ENCODE peak calls at places on chromosome 19, in ten cellular contexts. G is fibroblast of lung; K is heart right ventricle; N is CD4-positive, CD25-positive, alpha-beta regulatory T cell; P is HCT116; Z is cardiac muscle cell; B is neural progenitor cell; C is Panc1; H is IMR-90; W is K562. F is an unnamed sample.

GRCh38 chr19:8580710-8581281 is 3.6 kb upstream of the MYO1F start:
- DNase-seq in G (peak; percentile 55), K (peak; percentile 80), N (peak; percentile 85), P (peak; percentile 56), Z (peak; percentile 76), B (peak; percentile 91), C (peak; percentile 53), H (peak; percentile 66), W (peak; percentile 87), F (no peak)

GRCh38 chr19:1467512-1468273 is 11.3 kb downstream of the C19orf25 start:
- DNase-seq in G (no peak), K (peak; percentile 14), N (no peak), P (no peak), Z (no peak), B (peak; percentile 66), C (no peak), H (no peak), W (no peak), F (no peak)

GRCh38 chr19:17333611-17334413 is 843 bp downstream of the ANO8 start:
- DNase-seq in G (peak; percentile 85), K (no peak), N (peak; percentile 63), P (peak; percentile 71), Z (peak; percentile 89), B (peak; percentile 50), C (no peak), H (peak; percentile 80), W (peak; percentile 72), F (no peak)

GRCh38 chr19:29768166-29768565 is 43.6 kb upstream of the CCNE1 start:
- DNase-seq in G (no peak), K (no peak), N (no peak), P (no peak), Z (no peak), B (no peak), C (no peak), H (no peak), W (no peak), F (no peak)

GRCh38 chr19:17579523-17580244 is 24.2 kb downstream of the COLGALT1 start:
- DNase-seq in G (peak; percentile 25), K (peak; percentile 55), N (no peak), P (peak; percentile 90), Z (peak; percentile 67), B (peak; percentile 73), C (peak; percentile 25), H (peak; percentile 26), W (peak; percentile 86), F (peak; percentile 66)

GRCh38 chr19:46821512-46822359 is 28.9 kb downstream of the AP2S1 start:
- DNase-seq in G (no peak), K (peak; percentile 42), N (peak; percentile 49), P (no peak), Z (no peak), B (peak; percentile 16), C (no peak), H (no peak), W (no peak), F (no peak)

GRCh38 chr19:13622727-13623126 is 116.4 kb upstream of the CACNA1A start:
- DNase-seq in G (no peak), K (no peak), N (no peak), P (no peak), Z (no peak), B (peak; percentile 56), C (no peak), H (no peak), W (no peak), F (no peak)

GRCh38 chr19:17089238-17089637 is 13.7 kb downstream of the MYO9B start:
- DNase-seq in G (peak; percentile 84), K (no peak), N (no peak), P (no peak), Z (peak; percentile 46), B (no peak), C (no peak), H (peak; percentile 95), W (no peak), F (no peak)

GRCh38 chr19:33779849-33780248 is 16.8 kb upstream of the KCTD15 start:
- DNase-seq in G (no peak), K (no peak), N (no peak), P (no peak), Z (no peak), B (no peak), C (no peak), H (no peak), W (no peak), F (no peak)

GRCh38 chr19:45621389-45621788 is 17.8 kb downstream of the EML2 start:
- DNase-seq in G (no peak), K (no peak), N (no peak), P (no peak), Z (no peak), B (no peak), C (no peak), H (no peak), W (no peak), F (no peak)

GRCh38 chr19:12867120-12868099 is 13.8 kb downstream of the DNASE2 start:
- DNase-seq in G (peak; percentile 43), K (peak; percentile 55), N (peak; percentile 53), P (no peak), Z (peak; percentile 72), B (peak; percentile 93), C (no peak), H (peak; percentile 43), W (peak; percentile 93), F (no peak)

GRCh38 chr19:35714601-35715354 is 3.0 kb upstream of the KMT2B start:
- DNase-seq in G (no peak), K (no peak), N (peak; percentile 24), P (no peak), Z (no peak), B (peak; percentile 42), C (no peak), H (no peak), W (no peak), F (no peak)

GRCh38 chr19:35715981-35716734 is 1.6 kb upstream of the KMT2B start:
- DNase-seq in G (peak; percentile 45), K (peak; percentile 74), N (peak; percentile 31), P (no peak), Z (no peak), B (peak; percentile 17), C (no peak), H (peak; percentile 30), W (peak; percentile 45), F (no peak)

GRCh38 chr19:35716735-35716984 is 1.1 kb upstream of the KMT2B start:
- DNase-seq in G (no peak), K (no peak), N (no peak), P (no peak), Z (no peak), B (peak; percentile 97), C (no peak), H (no peak), W (no peak), F (no peak)

GRCh38 chr19:35713904-35714440 is 3.8 kb upstream of the KMT2B start:
- DNase-seq in G (no peak), K (no peak), N (peak; percentile 9), P (no peak), Z (no peak), B (no peak), C (no peak), H (no peak), W (no peak), F (no peak)

GRCh38 chr19:35715355-35715809 is 2.4 kb upstream of the KMT2B start:
- DNase-seq in G (no peak), K (no peak), N (no peak), P (no peak), Z (no peak), B (no peak), C (no peak), H (no peak), W (no peak), F (no peak)
- H3K36me3 ChIP-seq in G (peaks cover 7% of the 10 kb centered on the region), K (no peaks in the 10 kb centered on the region), N (peaks cover 5% of the 10 kb centered on the region), P (peaks cover 5% of the 10 kb centered on the region), Z (no peaks in the 10 kb centered on the region), B (no peaks in the 10 kb centered on the region), C (no peaks in the 10 kb centered on the region), H (peaks cover 3% of the 10 kb centered on the region), W (peaks cover 11% of the 10 kb centered on the region), F (peaks cover 7% of the 10 kb centered on the region)

GRCh38 chr19:5691205-5691929 is 1.3 kb downstream of the RPL36 start:
- DNase-seq in G (peak; percentile 54), K (peak; percentile 70), N (peak; percentile 43), P (no peak), Z (peak; percentile 73), B (peak; percentile 45), C (no peak), H (peak; percentile 31), W (peak; percentile 65), F (no peak)
- H3K36me3 ChIP-seq in G (peaks cover 40% of the 10 kb centered on the region), K (peaks cover 11% of the 10 kb centered on the region), N (peaks cover 40% of the 10 kb centered on the region), P (peaks cover 58% of the 10 kb centered on the region), Z (peaks cover 31% of the 10 kb centered on the region), B (no peaks in the 10 kb centered on the region), C (peaks cover 7% of the 10 kb centered on the region), H (peaks cover 52% of the 10 kb centered on the region), W (peaks cover 61% of the 10 kb centered on the region), F (peaks cover 49% of the 10 kb centered on the region)

GRCh38 chr19:15247107-15248014 is 15.1 kb upstream of the EPHX3 start:
- DNase-seq in G (no peak), K (no peak), N (no peak), P (no peak), Z (no peak), B (no peak), C (no peak), H (no peak), W (no peak), F (no peak)
- H3K36me3 ChIP-seq in G (peaks cover 25% of the 10 kb centered on the region), K (no peaks in the 10 kb centered on the region), N (peaks cover 87% of the 10 kb centered on the region), P (no peaks in the 10 kb centered on the region), Z (peaks cover 35% of the 10 kb centered on the region), B (no peaks in the 10 kb centered on the region), C (peaks cover 3% of the 10 kb centered on the region), H (peaks cover 47% of the 10 kb centered on the region), W (peaks cover 92% of the 10 kb centered on the region), F (peaks cover 47% of the 10 kb centered on the region)

GRCh38 chr19:57689750-57690149 is 8.0 kb downstream of the ZNF551 start:
- DNase-seq in G (no peak), K (no peak), N (no peak), P (no peak), Z (no peak), B (no peak), C (no peak), H (no peak), W (no peak), F (peak; percentile 73)
- H3K36me3 ChIP-seq in G (peaks cover 12% of the 10 kb centered on the region), K (peaks cover 8% of the 10 kb centered on the region), N (peaks cover 33% of the 10 kb centered on the region), P (peaks cover 56% of the 10 kb centered on the region), Z (peaks cover 9% of the 10 kb centered on the region), B (peaks cover 58% of the 10 kb centered on the region), C (peaks cover 6% of the 10 kb centered on the region), H (peaks cover 50% of the 10 kb centered on the region), W (peaks cover 47% of the 10 kb centered on the region), F (peaks cover 30% of the 10 kb centered on the region)

DNA sequence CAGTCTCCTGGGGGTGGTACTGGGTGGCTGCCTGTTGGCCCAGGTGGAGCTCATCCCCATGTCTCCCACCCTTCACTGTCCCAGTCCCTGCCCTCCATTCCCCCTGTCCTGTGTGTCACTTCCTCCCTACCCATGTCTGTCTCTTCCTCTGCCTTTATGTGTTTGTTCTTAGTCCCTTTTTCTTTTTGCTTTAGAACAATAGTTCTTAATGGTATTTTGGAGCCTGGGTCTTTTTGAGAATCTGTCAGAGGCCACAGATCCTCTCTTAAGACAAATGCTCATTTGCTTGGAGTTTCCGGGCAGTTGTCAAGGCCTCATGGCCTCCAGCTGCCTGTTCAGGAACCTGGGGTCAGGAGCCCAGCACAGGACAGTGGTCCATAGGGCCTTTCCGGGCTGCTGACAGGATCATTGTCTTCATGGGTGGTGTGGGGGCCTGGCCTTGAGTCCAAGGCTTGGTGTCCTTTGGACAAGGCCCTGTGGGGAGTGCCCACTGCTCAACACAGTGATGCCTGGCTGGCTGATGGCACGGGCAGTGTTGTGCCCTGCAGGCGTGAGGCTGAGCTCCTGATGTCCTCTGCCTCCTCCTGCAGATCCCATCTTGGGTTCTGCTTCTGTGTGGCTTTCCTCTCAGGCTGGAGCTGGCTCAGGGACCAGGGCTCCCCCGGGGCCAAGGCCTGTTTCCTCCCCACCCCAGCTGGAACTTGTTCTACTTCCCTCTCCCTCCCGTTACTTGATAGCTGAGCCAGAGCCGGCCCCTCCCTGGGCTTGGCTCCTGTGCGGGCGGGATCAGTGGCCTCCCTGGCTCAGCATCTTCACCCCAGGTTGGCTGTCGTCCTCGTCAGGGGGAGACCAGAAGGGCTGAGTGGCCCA is 3.5 kb downstream of the EGLN2 start:
- DNase-seq in G (no peak), K (peak; percentile 81), N (no peak), P (no peak), Z (peak; percentile 42), B (no peak), C (no peak), H (no peak), W (peak; percentile 20), F (no peak)
- H3K36me3 ChIP-seq in G (peaks cover 29% of the 10 kb centered on the region), K (no peaks in the 10 kb centered on the region), N (peaks cover 12% of the 10 kb centered on the region), P (peaks cover 23% of the 10 kb centered on the region), Z (peaks cover 11% of the 10 kb centered on the region), B (no peaks in the 10 kb centered on the region), C (peaks cover 2% of the 10 kb centered on the region), H (peaks cover 49% of the 10 kb centered on the region), W (peaks cover 73% of the 10 kb centered on the region), F (peaks cover 34% of the 10 kb centered on the region)